ENCODE peak calls at places on chromosomes 11 and 22, in eight cellular contexts. One of them, this sample, is unnamed.

GRCh38 chr11:86624366-86624765 is 48.0 kb downstream of the ME3 start:
- DNase-seq in adrenal gland: no peak
- DNase-seq in germinal center: no peak
- DNase-seq in occipital lobe: no peak
- DNase-seq in CD8-positive, alpha-beta T cell: no peak
- DNase-seq in activated CD4-positive, alpha-beta T cell treated with anti-CD3 and anti-CD28 coated beads, Interleukin-2, amount 50 U/mL, for 24 hours: no peak
- DNase-seq in Caco-2: no peak
- DNase-seq in fibroblast of the conjunctiva: no peak
- DNase-seq in this sample: no peak

GRCh38 chr22:19197997-19198865 is 19.7 kb upstream of the SLC25A1 start:
- DNase-seq in germinal center: no peak
- DNase-seq in activated CD4-positive, alpha-beta T cell treated with anti-CD3 and anti-CD28 coated beads, Interleukin-2, amount 50 U/mL, for 24 hours: no peak
- DNase-seq in CD8-positive, alpha-beta T cell: no peak
- DNase-seq in Caco-2: no peak
- DNase-seq in adrenal gland: no peak
- DNase-seq in fibroblast of the conjunctiva: no peak
- DNase-seq in occipital lobe: no peak
- DNase-seq in this sample: no peak

GRCh38 chr11:83124631-83125424 is 32.1 kb upstream of the PCF11 start:
- DNase-seq in germinal center: no peak
- DNase-seq in activated CD4-positive, alpha-beta T cell treated with anti-CD3 and anti-CD28 coated beads, Interleukin-2, amount 50 U/mL, for 24 hours: no peak
- DNase-seq in CD8-positive, alpha-beta T cell: no peak
- DNase-seq in Caco-2: no peak
- DNase-seq in adrenal gland: no peak
- DNase-seq in fibroblast of the conjunctiva: no peak
- DNase-seq in occipital lobe: no peak
- DNase-seq in this sample: no peak

GRCh38 chr11:45385844-45386243 is 99.7 kb upstream of the SYT13 start:
- DNase-seq in germinal center: no peak
- DNase-seq in activated CD4-positive, alpha-beta T cell treated with anti-CD3 and anti-CD28 coated beads, Interleukin-2, amount 50 U/mL, for 24 hours: no peak
- DNase-seq in Caco-2: no peak
- DNase-seq in CD8-positive, alpha-beta T cell: peak
- DNase-seq in fibroblast of the conjunctiva: no peak
- DNase-seq in occipital lobe: no peak
- DNase-seq in adrenal gland: no peak
- DNase-seq in this sample: no peak

GRCh38 chr22:41532908-41533825 is 11.1 kb downstream of the POLR3H start:
- DNase-seq in activated CD4-positive, alpha-beta T cell treated with anti-CD3 and anti-CD28 coated beads, Interleukin-2, amount 50 U/mL, for 24 hours: peak
- DNase-seq in fibroblast of the conjunctiva: peak
- DNase-seq in occipital lobe: no peak
- DNase-seq in germinal center: peak
- DNase-seq in Caco-2: peak
- DNase-seq in CD8-positive, alpha-beta T cell: peak
- DNase-seq in adrenal gland: peak
- DNase-seq in this sample: peak

GRCh38 chr22:35140879-35141745 is 75.2 kb downstream of the ISX start:
- DNase-seq in activated CD4-positive, alpha-beta T cell treated with anti-CD3 and anti-CD28 coated beads, Interleukin-2, amount 50 U/mL, for 24 hours: no peak
- DNase-seq in occipital lobe: no peak
- DNase-seq in germinal center: no peak
- DNase-seq in adrenal gland: no peak
- DNase-seq in fibroblast of the conjunctiva: no peak
- DNase-seq in CD8-positive, alpha-beta T cell: no peak
- DNase-seq in Caco-2: peak
- DNase-seq in this sample: no peak

GRCh38 chr22:23089010-23089409 is 18.7 kb downstream of the GNAZ start:
- DNase-seq in occipital lobe: no peak
- DNase-seq in activated CD4-positive, alpha-beta T cell treated with anti-CD3 and anti-CD28 coated beads, Interleukin-2, amount 50 U/mL, for 24 hours: no peak
- DNase-seq in fibroblast of the conjunctiva: no peak
- DNase-seq in germinal center: no peak
- DNase-seq in Caco-2: no peak
- DNase-seq in adrenal gland: no peak
- DNase-seq in CD8-positive, alpha-beta T cell: no peak
- DNase-seq in this sample: no peak

GRCh38 chr11:57348636-57349323 is 10.6 kb downstream of the P2RX3 start:
- DNase-seq in CD8-positive, alpha-beta T cell: no peak
- DNase-seq in germinal center: no peak
- DNase-seq in fibroblast of the conjunctiva: no peak
- DNase-seq in Caco-2: no peak
- DNase-seq in adrenal gland: no peak
- DNase-seq in occipital lobe: no peak
- DNase-seq in activated CD4-positive, alpha-beta T cell treated with anti-CD3 and anti-CD28 coated beads, Interleukin-2, amount 50 U/mL, for 24 hours: no peak
- DNase-seq in this sample: no peak

GRCh38 chr11:93330446-93330984 is at the start of gene DEUP1:
- DNase-seq in occipital lobe: no peak
- DNase-seq in activated CD4-positive, alpha-beta T cell treated with anti-CD3 and anti-CD28 coated beads, Interleukin-2, amount 50 U/mL, for 24 hours: no peak
- DNase-seq in Caco-2: peak
- DNase-seq in CD8-positive, alpha-beta T cell: no peak
- DNase-seq in fibroblast of the conjunctiva: no peak
- DNase-seq in adrenal gland: peak
- DNase-seq in germinal center: peak
- DNase-seq in this sample: peak

GRCh38 chr22:37996515-37997246 is 12.3 kb upstream of the SOX10 start:
- DNase-seq in germinal center: no peak
- DNase-seq in adrenal gland: no peak
- DNase-seq in CD8-positive, alpha-beta T cell: no peak
- DNase-seq in fibroblast of the conjunctiva: no peak
- DNase-seq in activated CD4-positive, alpha-beta T cell treated with anti-CD3 and anti-CD28 coated beads, Interleukin-2, amount 50 U/mL, for 24 hours: no peak
- DNase-seq in Caco-2: no peak
- DNase-seq in occipital lobe: no peak
- DNase-seq in this sample: no peak

GRCh38 chr11:59555601-59556114 is 44.3 kb downstream of the OR4D9 start:
- DNase-seq in fibroblast of the conjunctiva: no peak
- DNase-seq in activated CD4-positive, alpha-beta T cell treated with anti-CD3 and anti-CD28 coated beads, Interleukin-2, amount 50 U/mL, for 24 hours: no peak
- DNase-seq in Caco-2: no peak
- DNase-seq in occipital lobe: no peak
- DNase-seq in germinal center: no peak
- DNase-seq in adrenal gland: peak
- DNase-seq in CD8-positive, alpha-beta T cell: no peak
- DNase-seq in this sample: no peak

This sample was measured in stimulated activated CD4-positive, alpha-beta T cell treated with anti-CD3 and anti-CD28 coated beads, Interleukin-15, amount 100 ng/mL, for 48 hours.